ENCODE peak calls at places on chromosomes 2 and 18, in eight cellular contexts. I, C, V, T, D, X, S and G are unnamed samples.

GRCh38 chr2:199972088-199972626 is 16.8 kb downstream of the MAIP1 start:
- DNase-seq in I (no peak), C (no peak), V (no peak), T (no peak), D (no peak), X (no peak), S (no peak), G (no peak)

GRCh38 chr2:239731422-239731821 is 293.7 kb downstream of the NDUFA10 start:
- DNase-seq in I (no peak), C (no peak), V (no peak), T (no peak), D (no peak), X (no peak), S (no peak), G (no peak)

GRCh38 chr2:147862859-147863516 is 18.2 kb downstream of the ACVR2A start:
- DNase-seq in I (no peak), C (no peak), V (no peak), T (peak), D (peak), X (no peak), S (no peak), G (no peak)

GRCh38 chr2:119659601-119660342 is 19.2 kb upstream of the TMEM177 start:
- DNase-seq in I (no peak), C (peak), V (peak), T (no peak), D (no peak), X (peak), S (peak), G (no peak)

GRCh38 chr2:46878240-46878877 is 37.2 kb downstream of the MCFD2 start:
- DNase-seq in I (no peak), C (no peak), V (no peak), T (no peak), D (no peak), X (no peak), S (no peak), G (no peak)

GRCh38 chr2:126990605-126991532 is 92.2 kb downstream of the TEX51 start:
- DNase-seq in I (no peak), C (no peak), V (no peak), T (no peak), D (no peak), X (no peak), S (no peak), G (no peak)

GRCh38 chr2:89763581-89764485 is 1072.4 kb downstream of the RPIA start:
- DNase-seq in I (no peak), C (peak), V (no peak), T (no peak), D (no peak), X (no peak), S (no peak), G (no peak)

GRCh38 chr2:172293952-172294351 is 133.4 kb upstream of the ITGA6 start:
- DNase-seq in I (peak), C (peak), V (peak), T (no peak), D (no peak), X (peak), S (peak), G (no peak)

GRCh38 chr2:9002637-9003365 is 683 bp downstream of the MBOAT2 start:
- DNase-seq in I (no peak), C (peak), V (peak), T (no peak), D (no peak), X (no peak), S (peak), G (no peak)

GRCh38 chr2:158291544-158292175 is 164.9 kb downstream of the CCDC148 start:
- DNase-seq in I (no peak), C (no peak), V (no peak), T (no peak), D (no peak), X (peak), S (no peak), G (no peak)

GRCh38 chr2:37324786-37325624 is at the start of gene PRKD3:
- DNase-seq in I (no peak), C (no peak), V (peak), T (no peak), D (peak), X (peak), S (peak), G (no peak)

GRCh38 chr2:112644155-112644932 is 1.4 kb upstream of the SLC20A1 start:
- DNase-seq in I (no peak), C (no peak), V (no peak), T (peak), D (peak), X (peak), S (no peak), G (no peak)

GRCh38 chr2:182587831-182588230 is 128.2 kb upstream of the DNAJC10 start:
- DNase-seq in I (peak), C (no peak), V (peak), T (peak), D (peak), X (peak), S (peak), G (peak)

GRCh38 chr2:133753665-133754064 is 185.4 kb upstream of the NCKAP5 start:
- DNase-seq in I (no peak), C (no peak), V (no peak), T (no peak), D (no peak), X (no peak), S (no peak), G (no peak)

GRCh38 chr18:79753391-79753851 is 44.3 kb upstream of the KCNG2 start:
- DNase-seq in I (no peak), C (no peak), V (no peak), T (no peak), D (no peak), X (no peak), S (no peak), G (no peak)

GRCh38 chr2:88123975-88124917 is 3.6 kb downstream of the FABP1 start:
- DNase-seq in I (no peak), C (no peak), V (no peak), T (no peak), D (no peak), X (no peak), S (no peak), G (no peak)

DNA sequence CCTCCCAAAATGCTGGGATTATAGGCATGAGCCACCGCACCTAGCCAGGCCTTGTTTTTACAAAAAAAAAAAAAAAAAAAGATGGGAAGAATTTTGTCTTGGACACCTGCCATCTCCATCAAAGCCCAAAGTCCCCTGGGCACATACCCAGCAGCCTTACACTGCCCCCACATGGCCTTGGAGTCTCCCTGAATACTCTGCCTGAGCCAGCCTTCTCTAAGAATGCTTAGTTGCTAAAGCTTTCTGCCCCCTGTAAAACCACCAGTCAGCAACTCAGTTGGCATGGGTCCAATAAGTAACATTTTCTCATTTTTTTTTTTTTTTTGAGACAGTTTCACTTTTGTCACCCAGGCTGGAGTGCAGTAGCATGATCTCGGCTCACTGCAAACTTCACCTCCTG is 40.6 kb downstream of the SPC25 start:
- DNase-seq in I (no peak), C (peak), V (peak), T (peak), D (peak), X (no peak), S (peak), G (no peak)
- TF ChIP-seq CTCF in I (peak), C (no peak), V (peak), T (peak), D (no peak), X (no peak), S (no peak), G (peak)

GRCh38 chr2:217943379-217944321 is 59.1 kb downstream of the TNS1 start:
- DNase-seq in I (no peak), C (peak), V (peak), T (no peak), D (peak), X (no peak), S (peak), G (no peak)

GRCh38 chr2:217942731-217943335 is 60.0 kb downstream of the TNS1 start:
- DNase-seq in I (no peak), C (peak), V (no peak), T (no peak), D (no peak), X (no peak), S (no peak), G (no peak)

GRCh38 chr2:217945530-217945929 is 57.3 kb downstream of the TNS1 start:
- DNase-seq in I (no peak), C (no peak), V (no peak), T (no peak), D (no peak), X (no peak), S (no peak), G (no peak)

GRCh38 chr2:217944923-217945322 is 57.9 kb downstream of the TNS1 start:
- DNase-seq in I (no peak), C (peak), V (no peak), T (no peak), D (no peak), X (no peak), S (no peak), G (no peak)

GRCh38 chr2:217944366-217944765 is 58.4 kb downstream of the TNS1 start:
- DNase-seq in I (no peak), C (no peak), V (no peak), T (no peak), D (no peak), X (no peak), S (no peak), G (no peak)
- H3K4me3 ChIP-seq in I (no peak), C (peak), V (no peak), T (peak), D (no peak), X (no peak), S (no peak), G (no peak)

DNA sequence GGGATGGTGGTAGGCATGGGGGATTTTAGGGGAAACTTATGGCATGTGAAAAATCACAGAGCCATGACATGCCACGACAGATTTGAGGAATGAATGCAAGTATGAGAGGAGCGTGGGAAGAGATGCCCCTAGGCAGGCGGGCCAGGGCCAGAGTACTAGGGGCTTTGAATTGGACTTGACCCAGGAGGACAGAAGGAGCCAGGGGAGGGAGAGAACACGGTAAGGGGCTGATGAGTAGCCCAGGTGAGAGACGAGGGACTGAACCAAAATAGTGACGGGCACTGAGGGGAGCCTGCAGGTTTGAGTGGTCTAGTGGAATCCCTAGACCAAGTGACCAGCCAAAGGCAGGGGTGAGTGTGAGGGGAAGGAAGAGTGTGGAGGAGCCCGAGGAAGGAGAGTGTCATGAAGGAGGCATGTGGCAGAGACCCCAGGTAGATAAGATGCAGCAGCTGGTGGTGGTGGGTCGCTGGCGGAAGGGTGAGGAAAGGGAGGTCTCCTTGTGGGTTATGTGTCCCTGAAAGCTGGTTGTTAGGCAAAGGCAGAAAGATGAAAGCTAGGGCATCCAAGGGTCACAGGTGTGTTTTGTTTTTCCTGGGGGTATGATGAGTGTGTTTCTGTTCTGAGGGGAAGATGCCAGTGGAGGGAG is 48.7 kb downstream of the ZBTB7C start:
- DNase-seq in I (no peak), C (no peak), V (no peak), T (no peak), D (no peak), X (no peak), S (no peak), G (no peak)
- TF ChIP-seq CTCF in I (no peak), C (no peak), V (no peak), T (no peak), D (no peak), X (no peak), S (no peak), G (no peak)

GRCh38 chr18:76621782-76622495 is 126.9 kb upstream of the ZNF516 start:
- DNase-seq in I (no peak), C (no peak), V (peak), T (peak), D (peak), X (peak), S (peak), G (no peak)
- H3K4me3 ChIP-seq in I (peak), C (no peak), V (no peak), T (peak), D (peak), X (peak), S (peak), G (peak)

GRCh38 chr18:35324926-35325655 is 19.1 kb downstream of the ZNF24 start:
- DNase-seq in I (no peak), C (no peak), V (no peak), T (no peak), D (no peak), X (no peak), S (no peak), G (no peak)
- TF ChIP-seq CTCF in I (no peak), C (no peak), V (no peak), T (no peak), D (no peak), X (no peak), S (no peak), G (no peak)

DNA sequence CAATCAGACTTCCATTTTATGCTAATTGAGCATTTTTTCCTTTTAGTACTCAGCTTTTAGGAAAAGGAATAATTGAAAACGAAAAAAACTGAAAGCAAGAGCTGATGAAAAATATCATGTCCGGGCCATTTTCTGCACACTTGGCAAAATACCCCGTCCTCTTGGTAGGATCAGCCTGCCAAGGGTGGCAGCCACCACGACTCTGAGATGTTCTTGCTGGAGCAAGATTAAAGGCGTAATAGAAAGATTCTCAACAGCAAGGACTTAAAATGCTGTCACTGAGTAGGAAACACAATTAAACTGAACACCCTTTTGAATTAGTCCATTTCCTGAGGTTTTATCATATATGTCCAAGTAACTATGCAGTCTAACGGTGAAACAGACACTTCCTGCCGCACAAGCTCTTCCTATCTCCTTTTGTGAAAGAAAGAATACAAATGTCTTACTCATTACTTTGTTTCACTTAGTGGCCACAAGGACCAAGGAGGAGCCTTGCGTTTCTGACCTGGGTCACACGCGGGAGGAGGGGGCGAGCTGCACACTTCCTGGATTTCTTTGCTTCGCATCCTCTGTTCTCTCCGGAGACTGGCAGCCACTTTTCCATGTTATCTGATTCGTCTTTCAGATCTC is 222.7 kb downstream of the PIEZO2 start:
- DNase-seq in I (no peak), C (no peak), V (peak), T (no peak), D (peak), X (no peak), S (peak), G (no peak)
- H3K4me3 ChIP-seq in I (peak), C (no peak), V (no peak), T (peak), D (peak), X (no peak), S (peak), G (no peak)

GRCh38 chr18:29063346-29063745 is 886.4 kb upstream of the CDH2 start:
- DNase-seq in I (no peak), C (no peak), V (no peak), T (no peak), D (peak), X (no peak), S (peak), G (no peak)
- TF ChIP-seq CTCF in I (no peak), C (no peak), V (no peak), T (no peak), D (no peak), X (no peak), S (no peak), G (no peak)

GRCh38 chr2:201118957-201119848 is 3.2 kb downstream of the CFLAR start:
- DNase-seq in I (peak), C (no peak), V (peak), T (no peak), D (peak), X (no peak), S (peak), G (no peak)
- H3K4me3 ChIP-seq in I (peak), C (peak), V (peak), T (peak), D (peak), X (peak), S (peak), G (peak)